ENCODE peak calls at places on chromosomes 7 and 10, in seven cellular contexts. E is astrocyte; M is GM23248; F is thyroid gland; W is uterus; S is tibial artery; P is CD8-positive, alpha-beta memory T cell. N is an unnamed sample. For H3K4me1, the result is how much of the 10 kb centered on the place peaks cover.

GRCh38 chr10:6128591-6129383 is 40.0 kb downstream of the RBM17 start:
- DNase-seq in W (no peak), E (no peak), M (peak), F (no peak), P (no peak), S (peak), N (no peak)

GRCh38 chr10:28533571-28534304 is 820 bp downstream of the WAC start:
- DNase-seq in E (no peak), M (peak), P (peak), W (peak), F (peak), S (peak), N (peak)

GRCh38 chr10:122555431-122555830 is 5.1 kb upstream of the DMBT1 start:
- DNase-seq in W (no peak), E (no peak), F (no peak), M (no peak), P (no peak), S (no peak), N (no peak)

GRCh38 chr10:112242769-112243168 is 40.4 kb upstream of the TECTB start:
- DNase-seq in P (no peak), S (no peak), W (no peak), F (no peak), E (no peak), M (no peak), N (no peak)

GRCh38 chr7:5689118-5689517 is 92.3 kb downstream of the RNF216 start:
- DNase-seq in M (peak), F (no peak), E (no peak), P (peak), W (no peak), S (no peak), N (no peak)

GRCh38 chr10:30674796-30675195 is 45.2 kb upstream of the LYZL2 start:
- DNase-seq in M (no peak), F (no peak), S (no peak), E (no peak), W (no peak), P (no peak), N (no peak)

GRCh38 chr7:19401461-19401860 is 256.2 kb upstream of the FERD3L start:
- DNase-seq in W (no peak), M (no peak), S (no peak), E (no peak), F (no peak), P (no peak), N (no peak)

GRCh38 chr10:94146313-94146712 is 152.6 kb downstream of the PLCE1 start:
- DNase-seq in S (no peak), P (no peak), E (no peak), M (no peak), F (no peak), W (no peak), N (no peak)

GRCh38 chr10:73655990-73656298 is at the start of gene SYNPO2L:
- DNase-seq in F (no peak), W (no peak), S (peak), E (no peak), M (no peak), P (no peak), N (no peak)

GRCh38 chr10:129531195-129531968 is 64.3 kb downstream of the MGMT start:
- DNase-seq in P (no peak), W (no peak), E (peak), F (no peak), S (no peak), M (peak), N (no peak)

GRCh38 chr7:30313348-30313747 is 29.0 kb downstream of the ZNRF2 start:
- DNase-seq in S (no peak), F (no peak), W (no peak), E (no peak), P (no peak), M (peak), N (no peak)

GRCh38 chr10:106107711-106108110 is 1056.8 kb downstream of the SORCS1 start:
- DNase-seq in E (no peak), P (no peak), M (peak), F (no peak), S (no peak), W (no peak), N (no peak)

GRCh38 chr7:105677803-105678583 is 96.7 kb upstream of the EFCAB10 start:
- DNase-seq in S (peak), F (peak), P (peak), E (no peak), M (peak), W (no peak), N (no peak)

GRCh38 chr10:113552723-113553122 is at the start of gene HABP2:
- DNase-seq in F (no peak), P (no peak), E (no peak), S (no peak), M (no peak), W (no peak), N (no peak)

GRCh38 chr7:27150568-27151340 is 1.6 kb downstream of the HOXA3 start:
- DNase-seq in W (peak), E (no peak), P (peak), F (peak), M (peak), S (peak), N (peak)

GRCh38 chr10:83612050-83612449 is 527.3 kb upstream of the GHITM start:
- DNase-seq in S (no peak), W (no peak), M (no peak), F (peak), E (peak), P (no peak), N (no peak)

GRCh38 chr7:44313016-44313415 is 12.4 kb downstream of the CAMK2B start:
- DNase-seq in E (no peak), F (no peak), P (no peak), M (no peak), W (no peak), S (no peak), N (no peak)
- H3K4me1 ChIP-seq in E (under half), F (under half), P (under half), M (under half), W (under half), S (under half), N (under half)

DNA sequence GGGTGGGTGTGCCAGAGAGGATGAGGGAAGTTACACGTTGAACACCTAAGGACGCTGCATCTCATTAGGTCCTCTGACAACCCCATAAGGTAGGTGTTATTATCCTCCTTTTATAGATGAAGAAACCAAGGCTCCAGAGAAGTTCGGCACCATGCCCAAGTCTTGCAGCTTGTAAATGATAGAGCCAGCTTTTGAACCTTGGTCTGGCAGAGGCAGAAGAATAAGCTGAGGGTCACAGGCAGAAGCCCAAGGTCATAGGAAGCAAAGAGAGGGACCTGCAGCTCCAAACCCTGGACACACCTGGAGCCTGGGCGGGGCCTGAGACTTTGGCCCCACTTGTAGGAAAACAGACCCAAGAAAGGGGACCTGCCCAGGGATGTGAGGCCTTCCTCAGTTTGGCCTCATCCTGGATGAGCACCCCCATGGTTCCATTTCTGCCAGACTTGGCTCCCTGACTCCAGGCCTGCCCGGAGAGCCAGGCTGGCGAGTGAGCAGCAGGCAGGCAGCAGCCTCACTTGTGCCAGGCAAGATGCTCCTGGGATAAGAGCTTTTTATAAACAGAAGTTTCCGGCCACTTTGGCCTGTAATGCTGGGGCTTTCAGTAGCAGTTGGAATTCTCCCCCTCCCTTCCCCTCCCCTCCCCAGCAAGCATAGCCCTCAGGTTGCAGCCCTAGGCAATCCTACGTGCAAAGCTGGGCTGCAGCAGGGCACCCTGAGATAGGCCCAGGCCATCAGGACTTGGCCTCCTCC is 2.4 kb downstream of the KCNH2 start:
- DNase-seq in P (no peak), M (no peak), W (no peak), S (no peak), F (no peak), E (no peak), N (no peak)
- H3K27ac ChIP-seq in P (peak), M (no peak), W (peak), S (no peak), F (no peak), E (no peak), N (peak)

GRCh38 chr10:119285495-119286267 is 78.3 kb downstream of the GRK5 start:
- DNase-seq in M (no peak), S (no peak), P (no peak), W (no peak), E (no peak), F (no peak), N (no peak)
- H3K4me1 ChIP-seq in M (under half), S (under half), P (half or more), W (under half), E (under half), F (half or more), N (under half)

GRCh38 chr7:66668677-66669076 is 40.0 kb downstream of the KCTD7 start:
- DNase-seq in E (no peak), W (no peak), P (no peak), M (no peak), S (no peak), F (no peak), N (no peak)
- H3K27ac ChIP-seq in E (no peak), W (no peak), P (no peak), M (no peak), S (no peak), F (no peak), N (no peak)

DNA sequence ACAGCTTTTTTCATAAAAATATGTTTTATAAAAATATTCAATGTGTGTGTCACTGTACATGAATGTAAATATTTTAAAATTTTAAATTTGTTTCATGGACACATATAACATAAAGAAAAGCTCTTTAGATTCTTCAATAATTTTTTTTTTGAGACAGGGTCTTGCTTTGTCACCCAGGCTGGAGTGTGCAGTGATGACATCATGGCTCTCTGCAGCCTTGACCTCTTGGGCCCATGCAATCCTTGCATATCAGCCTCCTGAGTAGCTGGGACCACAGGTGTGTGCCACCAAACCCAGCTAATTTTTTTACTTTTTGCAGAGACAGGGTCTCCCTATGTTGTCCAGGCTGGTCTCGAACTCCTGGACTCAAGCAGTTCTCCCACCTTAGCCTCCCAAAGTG is 9.9 kb downstream of the XRCC2 start:
- DNase-seq in W (no peak), M (no peak), F (no peak), P (no peak), E (no peak), S (no peak), N (no peak)
- H3K4me1 ChIP-seq in W (under half), M (under half), F (under half), P (under half), E (under half), S (under half), N (under half)

GRCh38 chr10:63483983-63484382 is 18.2 kb upstream of the JMJD1C start:
- DNase-seq in M (no peak), S (no peak), P (no peak), F (no peak), W (no peak), E (no peak), N (no peak)

GRCh38 chr10:63478564-63478963 is 12.8 kb upstream of the JMJD1C start:
- DNase-seq in F (no peak), M (no peak), S (no peak), E (no peak), W (no peak), P (no peak), N (no peak)

GRCh38 chr10:63481815-63482421 is 16.1 kb upstream of the JMJD1C start:
- DNase-seq in P (no peak), F (no peak), S (no peak), W (no peak), M (peak), E (no peak), N (no peak)

GRCh38 chr10:63477927-63478326 is 12.2 kb upstream of the JMJD1C start:
- DNase-seq in W (no peak), P (no peak), F (no peak), E (no peak), M (no peak), S (no peak), N (no peak)

GRCh38 chr10:63480237-63480636 is 14.5 kb upstream of the JMJD1C start:
- DNase-seq in W (no peak), F (no peak), M (no peak), P (no peak), S (no peak), E (no peak), N (no peak)
- H3K27ac ChIP-seq in W (no peak), F (no peak), M (no peak), P (no peak), S (no peak), E (no peak), N (no peak)

GRCh38 chr7:39967420-39968161 is 17.5 kb downstream of the CDK13 start:
- DNase-seq in M (no peak), P (no peak), E (no peak), S (no peak), W (no peak), F (no peak), N (no peak)
- H3K4me1 ChIP-seq in M (under half), P (under half), E (under half), S (under half), W (under half), F (under half), N (under half)

GRCh38 chr10:24415455-24416169 is 206.7 kb downstream of the KIAA1217 start:
- DNase-seq in P (no peak), S (peak), M (peak), W (peak), E (peak), F (peak), N (peak)
- H3K27ac ChIP-seq in P (no peak), S (no peak), M (no peak), W (no peak), E (no peak), F (peak), N (peak)